ENCODE peak calls at places on chromosomes 3 and 15, in five cellular contexts. W is ascending aorta, N is heart left ventricle, Q is stomach, B is tibial nerve. O is an unnamed sample. For H3K27me3, the result is how much of the 10 kb centered on the place peaks cover.

GRCh38 chr3:76495216-76495615 is 544.7 kb upstream of the ROBO2 start:
- DNase-seq in N (no peak), W (no peak), Q (no peak), B (no peak), O (no peak)

GRCh38 chr15:57541805-57542504 is 49.7 kb upstream of the MYZAP start:
- DNase-seq in Q (peak), B (peak), W (peak), N (peak), O (peak)

GRCh38 chr3:69847303-69847702 is 108.0 kb downstream of the MITF start:
- DNase-seq in N (no peak), Q (no peak), B (no peak), W (no peak), O (no peak)

GRCh38 chr15:73856458-73857192 is 16.7 kb upstream of the TBC1D21 start:
- DNase-seq in Q (peak), N (peak), B (no peak), W (no peak), O (no peak)

GRCh38 chr3:124748560-124749198 is 18.4 kb downstream of the UMPS start:
- DNase-seq in B (no peak), N (no peak), Q (no peak), W (no peak), O (no peak)

GRCh38 chr15:41690636-41691035 is 30.4 kb downstream of the MGA start:
- DNase-seq in N (no peak), B (no peak), W (no peak), Q (no peak), O (no peak)

GRCh38 chr15:43132830-43133428 is 457 bp upstream of the TMEM62 start:
- DNase-seq in N (no peak), W (no peak), B (no peak), Q (peak), O (no peak)

GRCh38 chr3:152961323-152961722 is 126.4 kb downstream of the P2RY1 start:
- DNase-seq in B (no peak), W (no peak), Q (no peak), N (no peak), O (no peak)

DNA sequence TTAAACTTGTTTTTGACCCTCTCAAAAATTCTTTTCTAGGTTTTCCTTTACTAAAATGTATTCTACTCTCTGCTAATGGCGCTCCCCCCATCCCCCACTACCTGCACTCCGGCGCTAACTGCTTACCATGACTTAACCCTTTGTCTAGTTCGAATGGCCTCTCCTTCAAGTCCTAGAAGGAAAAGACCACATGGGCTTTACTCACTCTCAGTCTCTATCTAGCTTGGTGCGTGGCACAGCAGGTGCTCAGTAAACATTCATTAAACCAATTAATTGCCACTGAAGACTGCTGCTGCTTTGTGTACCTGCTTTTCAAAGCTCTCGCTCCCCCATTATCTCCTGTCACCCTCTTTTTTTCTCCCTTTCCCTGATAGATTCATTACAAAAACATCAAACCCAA is 457.7 kb upstream of the THRB start:
- DNase-seq in W (no peak), N (no peak), Q (no peak), B (no peak), O (no peak)
- H3K27me3 ChIP-seq in W (under half), N (under half), Q (under half), B (under half), O (under half)

GRCh38 chr3:160809453-160809852 is 53.4 kb downstream of the PPM1L start:
- DNase-seq in N (no peak), Q (no peak), W (no peak), B (no peak), O (no peak)
- H3K4me3 ChIP-seq in N (no peak), Q (no peak), W (no peak), B (no peak), O (no peak)

DNA sequence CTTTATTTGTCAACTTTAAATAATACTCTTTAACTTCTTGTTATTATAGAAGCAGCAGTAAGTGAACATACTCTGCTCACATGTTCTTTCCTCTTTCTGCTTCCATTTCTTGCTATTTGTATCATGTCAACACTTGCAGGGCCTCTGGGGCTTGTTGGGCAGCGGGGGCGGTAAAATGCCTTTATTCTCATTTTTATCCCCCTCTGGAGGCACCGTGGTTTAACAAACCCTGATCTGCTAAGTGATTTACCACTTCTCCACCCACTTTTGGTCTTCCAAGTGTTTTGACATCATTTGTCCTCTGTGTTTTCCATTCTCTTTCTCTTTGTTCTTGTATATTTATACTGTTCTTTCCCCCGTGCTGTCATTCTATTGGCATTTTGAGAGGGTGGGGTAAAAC is 33.9 kb downstream of the SCN10A start:
- DNase-seq in Q (no peak), B (no peak), N (no peak), W (no peak), O (no peak)
- TF ChIP-seq CTCF in Q (no peak), B (no peak), N (no peak), W (no peak), O (no peak)

DNA sequence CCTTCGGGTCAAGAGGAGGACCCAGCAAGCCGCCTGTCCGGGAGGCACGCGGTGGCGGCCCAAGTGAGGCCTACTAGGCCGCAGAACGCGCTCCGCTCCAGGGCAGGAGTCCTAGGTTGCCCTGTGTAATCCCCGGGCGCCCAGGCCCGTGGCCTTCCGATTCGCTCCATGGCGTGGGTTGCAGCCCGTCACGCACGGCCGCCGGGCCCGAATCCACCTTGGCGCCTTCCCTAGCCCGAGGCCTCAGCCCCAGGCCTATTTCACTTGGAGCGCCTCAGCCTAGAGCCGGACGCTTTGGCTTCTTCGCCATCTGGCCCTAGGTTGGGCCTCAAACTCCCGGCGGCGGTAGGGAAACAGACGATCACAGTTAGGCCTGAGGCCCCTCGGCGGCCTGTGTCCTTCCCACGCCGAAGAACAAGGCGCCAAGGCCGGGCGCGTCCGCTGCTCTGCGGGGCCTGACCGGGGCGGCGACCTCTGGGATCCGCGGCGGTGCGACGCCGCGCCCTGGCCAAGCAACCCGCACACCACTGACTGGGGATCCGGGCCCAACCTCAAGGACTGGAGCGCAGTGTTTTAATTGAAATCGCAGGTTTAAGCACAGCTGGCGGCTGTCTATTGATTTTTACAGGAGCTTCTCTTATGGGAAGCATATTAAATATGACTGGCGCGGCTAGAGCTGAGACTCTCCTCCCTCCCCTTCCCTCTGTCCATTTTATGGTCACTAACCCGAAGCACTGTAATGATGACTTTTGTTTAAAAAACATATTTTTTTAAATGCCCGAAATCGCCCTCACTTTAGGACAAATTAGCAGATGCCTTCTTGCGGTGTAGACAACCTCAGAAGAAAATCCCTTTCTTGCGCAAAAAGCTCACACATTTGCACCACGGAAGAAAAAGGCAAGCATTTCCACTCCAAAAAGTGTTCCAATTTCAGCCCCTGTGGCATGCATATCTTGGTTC is 3.8 kb upstream of the FEZF2 start:
- DNase-seq in B (no peak), W (no peak), Q (no peak), N (no peak), O (no peak)
- H3K27me3 ChIP-seq in B (half or more), W (under half), Q (under half), N (half or more), O (half or more)

O was measured in right atrium auricular region.